ENCODE peak calls at places on chromosomes 3 and 15, in nine cellular contexts. A is NCI-H1105 treated with DMSO at 0.1 percent for 48 hours; H is stimulated activated naive B cell treated with anti-CD40 and anti-IgM and Interleukin-4, amounts not matched to agents 10 μg/mL and 1 μg/mL and 100 μg/mL, for 72 hours; Y is activated CD8-positive, alpha-beta memory T cell treated with anti-CD3 and anti-CD28 coated beads for 24 hours; Q is HFFc6; T is germinal center; O is AG08396; B is IMR-90; R is NCI-H1092 treated with DMSO at 0.1 percent for 48 hours. Z is an unnamed sample.

GRCh38 chr15:80861776-80862175 is 82.6 kb downstream of the CEMIP start:
- DNase-seq in O (no peak), B (peak; percentile 74), R (peak; percentile 0), A (no peak), H (no peak), Y (no peak), T (no peak), Q (no peak), Z (no peak)

GRCh38 chr15:96181873-96182301 is 148.6 kb upstream of the NR2F2 start:
- DNase-seq in Y (no peak), B (peak; percentile 88), A (no peak), R (no peak), O (peak; percentile 72), Q (peak; percentile 52), T (no peak), H (no peak), Z (no peak)

GRCh38 chr3:73451276-73451973 is 173.3 kb downstream of the PDZRN3 start:
- DNase-seq in A (peak; percentile 84), Y (no peak), B (peak; percentile 70), R (peak; percentile 84), T (peak; percentile 70), O (peak; percentile 21), Q (no peak), H (no peak), Z (no peak)

GRCh38 chr3:106440672-106441071 is 571.9 kb upstream of the CBLB start:
- DNase-seq in Y (no peak), O (no peak), A (no peak), T (no peak), H (no peak), Q (no peak), B (no peak), R (no peak), Z (no peak)

GRCh38 chr15:65828566-65828965 is 36.5 kb upstream of the DENND4A start:
- DNase-seq in B (no peak), R (no peak), Y (peak; percentile 47), Q (no peak), H (no peak), O (no peak), A (no peak), T (no peak), Z (no peak)

GRCh38 chr3:188345223-188345622 is 191.3 kb downstream of the LPP start:
- DNase-seq in B (peak; percentile 57), H (no peak), Q (no peak), T (no peak), A (no peak), R (no peak), O (peak; percentile 17), Y (no peak), Z (no peak)

GRCh38 chr3:1693145-1693544 is 405.5 kb upstream of the CNTN4 start:
- DNase-seq in T (no peak), R (no peak), Q (no peak), B (no peak), O (no peak), H (no peak), Y (no peak), A (no peak), Z (no peak)

GRCh38 chr3:188067932-188068331 is 86.0 kb upstream of the LPP start:
- DNase-seq in H (no peak), R (no peak), T (no peak), A (no peak), O (peak; percentile 52), Q (peak; percentile 76), B (peak; percentile 83), Y (no peak), Z (no peak)

GRCh38 chr3:189121088-189121487 is 50.7 kb upstream of the TPRG1 start:
- DNase-seq in Y (no peak), A (no peak), Q (no peak), O (no peak), R (no peak), B (no peak), T (no peak), H (no peak), Z (no peak)

GRCh38 chr3:24545917-24546316 is 51.3 kb upstream of the THRB start:
- DNase-seq in Q (no peak), A (no peak), T (no peak), O (no peak), H (no peak), B (no peak), R (no peak), Y (no peak), Z (no peak)

GRCh38 chr15:93762051-93762450 is 469.3 kb upstream of the MCTP2 start:
- DNase-seq in Y (no peak), Q (no peak), T (no peak), R (no peak), H (no peak), B (no peak), A (no peak), O (no peak), Z (no peak)

GRCh38 chr15:54127574-54127973 is 149.3 kb downstream of the UNC13C start:
- DNase-seq in H (no peak), B (no peak), R (no peak), A (no peak), T (no peak), Q (no peak), Y (no peak), O (no peak), Z (no peak)

GRCh38 chr3:52893723-52894122 is 3.6 kb downstream of the STIMATE start:
- DNase-seq in B (no peak), A (no peak), T (no peak), O (no peak), R (no peak), H (no peak), Y (no peak), Q (no peak), Z (no peak)

GRCh38 chr15:50786871-50787270 is 21.4 kb upstream of the SPPL2A start:
- DNase-seq in B (no peak), T (no peak), A (no peak), R (no peak), H (no peak), Q (peak; percentile 15), Y (no peak), O (no peak), Z (no peak)

GRCh38 chr3:189186093-189186492 is 14.3 kb downstream of the TPRG1 start:
- DNase-seq in O (peak; percentile 22), Y (no peak), Q (no peak), R (no peak), A (no peak), H (no peak), B (peak; percentile 15), T (no peak), Z (no peak)

GRCh38 chr15:43517354-43518072 is at the start of gene MAP1A:
- DNase-seq in Q (peak; percentile 55), Y (no peak), B (peak; percentile 71), O (peak; percentile 89), H (no peak), R (peak; percentile 48), T (no peak), A (peak; percentile 26), Z (peak; percentile 15)

GRCh38 chr15:48267766-48268165 is 61.7 kb downstream of the SLC12A1 start:
- DNase-seq in Q (no peak), T (no peak), Y (no peak), B (no peak), R (no peak), H (no peak), A (no peak), O (no peak), Z (no peak)

GRCh38 chr15:65056868-65057548 is 10.8 kb downstream of the RASL12 start:
- DNase-seq in T (no peak), A (no peak), Q (no peak), O (no peak), H (no peak), Y (no peak), R (no peak), B (peak; percentile 31), Z (no peak)

GRCh38 chr15:87827126-87827525 is 429.4 kb downstream of the NTRK3 start:
- DNase-seq in B (peak; percentile 63), A (no peak), Y (no peak), H (no peak), T (no peak), R (no peak), O (peak; percentile 39), Q (peak; percentile 16), Z (no peak)

GRCh38 chr3:68878322-68878721 is 54.0 kb downstream of the TAFA4 start:
- DNase-seq in B (peak; percentile 20), O (peak; percentile 17), Y (no peak), R (no peak), Q (peak; percentile 11), T (peak; percentile 3), A (peak; percentile 26), H (no peak), Z (no peak)

GRCh38 chr15:56985871-56986270 is 67.4 kb downstream of the TCF12 start:
- DNase-seq in A (no peak), T (no peak), B (no peak), H (no peak), Y (no peak), O (no peak), Q (no peak), R (no peak), Z (no peak)

GRCh38 chr3:14946749-14947104 is 656 bp upstream of the NR2C2 start:
- DNase-seq in Y (no peak), A (no peak), O (no peak), H (no peak), T (no peak), B (no peak), R (peak; percentile 45), Q (no peak), Z (no peak)

GRCh38 chr15:78909791-78910228 is 35.0 kb downstream of the CTSH start:
- DNase-seq in B (peak; percentile 45), O (no peak), H (no peak), T (peak; percentile 57), Q (peak; percentile 29), Y (no peak), R (no peak), A (no peak), Z (peak; percentile 9)